ENCODE peak calls at places on chromosomes 6 and 20, in seven cellular contexts. L, A, U, Q, R, K and C are unnamed samples.

GRCh38 chr6:139323511-139324445 is 32.0 kb upstream of the TXLNB start:
- DNase-seq in L (no peak), A (peak), U (peak), Q (peak), R (no peak), K (peak), C (peak)

GRCh38 chr6:99813565-99813964 is 180.5 kb downstream of the MCHR2 start:
- DNase-seq in L (no peak), A (no peak), U (no peak), Q (no peak), R (no peak), K (no peak), C (no peak)

GRCh38 chr6:25787469-25787868 is 32.9 kb downstream of the SLC17A4 start:
- DNase-seq in L (no peak), A (no peak), U (no peak), Q (no peak), R (no peak), K (no peak), C (no peak)

GRCh38 chr20:33054381-33054780 is 678 bp downstream of the BPIFB3 start:
- DNase-seq in L (no peak), A (no peak), U (no peak), Q (no peak), R (no peak), K (no peak), C (no peak)

GRCh38 chr20:25858495-25859425 is 162.1 kb upstream of the ZNF337 start:
- DNase-seq in L (no peak), A (no peak), U (no peak), Q (no peak), R (no peak), K (no peak), C (no peak)

GRCh38 chr6:157443066-157443800 is 62.2 kb downstream of the ZDHHC14 start:
- DNase-seq in L (no peak), A (no peak), U (no peak), Q (no peak), R (no peak), K (peak), C (no peak)

GRCh38 chr6:143410859-143411270 is 39.6 kb downstream of the ADAT2 start:
- DNase-seq in L (no peak), A (no peak), U (no peak), Q (no peak), R (no peak), K (peak), C (no peak)

GRCh38 chr6:95848717-95849116 is 167.1 kb upstream of the FUT9 start:
- DNase-seq in L (no peak), A (no peak), U (no peak), Q (no peak), R (no peak), K (no peak), C (no peak)

GRCh38 chr20:35561268-35561667 is 19.4 kb downstream of the ERGIC3 start:
- DNase-seq in L (no peak), A (no peak), U (no peak), Q (peak), R (peak), K (peak), C (no peak)

GRCh38 chr6:17785094-17785787 is 78.5 kb upstream of the NUP153 start:
- DNase-seq in L (no peak), A (no peak), U (no peak), Q (no peak), R (no peak), K (no peak), C (no peak)

GRCh38 chr6:170225852-170226417 is 64.9 kb downstream of the DLL1 start:
- DNase-seq in L (peak), A (no peak), U (peak), Q (no peak), R (no peak), K (no peak), C (no peak)

GRCh38 chr6:156167289-156168076 is 609.7 kb upstream of the ARID1B start:
- DNase-seq in L (no peak), A (peak), U (no peak), Q (no peak), R (no peak), K (no peak), C (peak)

GRCh38 chr6:52718535-52718934 is 44.7 kb downstream of the GSTA2 start:
- DNase-seq in L (no peak), A (no peak), U (no peak), Q (no peak), R (no peak), K (peak), C (no peak)

GRCh38 chr6:42021847-42022754 is 28.2 kb upstream of the TAF8 start:
- DNase-seq in L (no peak), A (no peak), U (no peak), Q (no peak), R (no peak), K (no peak), C (no peak)